ENCODE peak calls at places on chromosomes 11 and 22, in six cellular contexts. X, M, V, U, D and O are unnamed samples.

GRCh38 chr11:46363031-46363407 is 15.8 kb downstream of the DGKZ start:
- DNase-seq in X (no peak), M (peak; percentile 77), V (peak; percentile 41), U (no peak), D (peak; percentile 84), O (no peak)

GRCh38 chr11:133163463-133164419 is 368.6 kb downstream of the OPCML start:
- DNase-seq in X (no peak), M (peak; percentile 36), V (peak; percentile 64), U (no peak), D (peak; percentile 53), O (no peak)

GRCh38 chr11:11553595-11553994 is 68.2 kb downstream of the GALNT18 start:
- DNase-seq in X (no peak), M (no peak), V (no peak), U (no peak), D (no peak), O (no peak)

GRCh38 chr11:128660957-128661356 is 32.9 kb upstream of the FLI1 start:
- DNase-seq in X (no peak), M (peak; percentile 56), V (peak; percentile 69), U (no peak), D (peak; percentile 42), O (no peak)

GRCh38 chr22:17199131-17199731 is 20.0 kb downstream of the ADA2 start:
- DNase-seq in X (no peak), M (peak; percentile 64), V (peak; percentile 64), U (no peak), D (peak; percentile 68), O (no peak)

GRCh38 chr11:8206251-8207079 is 37.6 kb upstream of the RIC3 start:
- DNase-seq in X (no peak), M (peak; percentile 22), V (no peak), U (no peak), D (peak; percentile 42), O (peak; percentile 26)

GRCh38 chr11:129143335-129143734 is 48.8 kb downstream of the ARHGAP32 start:
- DNase-seq in X (no peak), M (peak; percentile 98), V (peak; percentile 99), U (no peak), D (peak; percentile 95), O (no peak)

GRCh38 chr11:69529001-69529400 is 47.5 kb downstream of the LINC01488 start:
- DNase-seq in X (no peak), M (no peak), V (no peak), U (no peak), D (no peak), O (no peak)

GRCh38 chr22:46653596-46653995 is 33.4 kb downstream of the GRAMD4 start:
- DNase-seq in X (no peak), M (no peak), V (no peak), U (no peak), D (no peak), O (peak; percentile 55)

GRCh38 chr22:48593551-48593950 is 1234.1 kb downstream of the BRD1 start:
- DNase-seq in X (no peak), M (no peak), V (no peak), U (no peak), D (no peak), O (no peak)

GRCh38 chr22:24517446-24517845 is 22.3 kb downstream of the UPB1 start:
- DNase-seq in X (no peak), M (no peak), V (no peak), U (no peak), D (no peak), O (no peak)

GRCh38 chr11:114001416-114001815 is 26.5 kb downstream of the HTR3A start:
- DNase-seq in X (no peak), M (peak; percentile 39), V (no peak), U (no peak), D (peak; percentile 35), O (no peak)

GRCh38 chr11:109851780-109852390 is 241.3 kb upstream of the ZC3H12C start:
- DNase-seq in X (no peak), M (peak; percentile 16), V (no peak), U (no peak), D (no peak), O (no peak)